ENCODE peak calls at places on chromosomes 1 and 21, in five cellular contexts. J, E, B, C and K are unnamed samples.

GRCh38 chr1:192157067-192157466 is 1.2 kb upstream of the RGS18 start:
- DNase-seq in J (no peak), E (no peak), B (no peak), C (no peak), K (no peak)

GRCh38 chr1:17667641-17668040 is 87.5 kb upstream of the ACTL8 start:
- DNase-seq in J (no peak), E (no peak), B (no peak), C (no peak), K (no peak)

GRCh38 chr1:147287133-147287865 is 44.8 kb downstream of the CHD1L start:
- DNase-seq in J (no peak), E (no peak), B (no peak), C (no peak), K (no peak)

GRCh38 chr1:1989102-1989542 is 14.5 kb downstream of the CFAP74 start:
- DNase-seq in J (peak), E (peak), B (peak), C (peak), K (no peak)

GRCh38 chr1:204396015-204396583 is 15.5 kb downstream of the PPP1R15B start:
- DNase-seq in J (no peak), E (no peak), B (no peak), C (no peak), K (no peak)

GRCh38 chr1:44924835-44925464 is 61.4 kb downstream of the EIF2B3 start:
- DNase-seq in J (no peak), E (no peak), B (no peak), C (no peak), K (no peak)

GRCh38 chr21:46189213-46189958 is 5.1 kb upstream of the SPATC1L start:
- DNase-seq in J (no peak), E (peak), B (no peak), C (no peak), K (no peak)

GRCh38 chr21:15001773-15002647 is 62.8 kb downstream of the NRIP1 start:
- DNase-seq in J (no peak), E (no peak), B (no peak), C (no peak), K (no peak)

GRCh38 chr1:27572679-27573426 is 31.1 kb downstream of the AHDC1 start:
- DNase-seq in J (peak), E (peak), B (peak), C (no peak), K (peak)

GRCh38 chr21:33266050-33266783 is at the start of gene IL10RB:
- DNase-seq in J (peak), E (peak), B (peak), C (peak), K (peak)

GRCh38 chr1:22343456-22344426 is 107.9 kb upstream of the ZBTB40 start:
- DNase-seq in J (no peak), E (no peak), B (no peak), C (no peak), K (no peak)

GRCh38 chr1:115596080-115596795 is 45.5 kb upstream of the VANGL1 start:
- DNase-seq in J (no peak), E (no peak), B (no peak), C (no peak), K (no peak)

GRCh38 chr1:119783354-119784126 is 14.8 kb upstream of the HMGCS2 start:
- DNase-seq in J (no peak), E (no peak), B (no peak), C (no peak), K (no peak)

GRCh38 chr1:93537924-93538323 is 90.0 kb downstream of the FNBP1L start:
- DNase-seq in J (no peak), E (no peak), B (no peak), C (no peak), K (no peak)

GRCh38 chr21:41834926-41835663 is 44.0 kb downstream of the PRDM15 start:
- DNase-seq in J (peak), E (no peak), B (no peak), C (no peak), K (no peak)

GRCh38 chr21:44708213-44708865 is 3.0 kb downstream of the TSPEAR start:
- DNase-seq in J (peak), E (no peak), B (no peak), C (no peak), K (no peak)

GRCh38 chr1:20620005-20620404 is 13.3 kb upstream of the PINK1 start:
- DNase-seq in J (no peak), E (no peak), B (no peak), C (no peak), K (no peak)

GRCh38 chr1:99652881-99653281 is 7.0 kb downstream of the PALMD start:
- DNase-seq in J (no peak), E (no peak), B (no peak), C (no peak), K (no peak)

GRCh38 chr1:62912028-62912638 is 128.2 kb downstream of the ATG4C start:
- DNase-seq in J (no peak), E (no peak), B (no peak), C (no peak), K (no peak)

GRCh38 chr1:201153474-201154388 is 543 bp downstream of the TMEM9 start:
- DNase-seq in J (no peak), E (no peak), B (no peak), C (no peak), K (no peak)

GRCh38 chr1:153534226-153534932 is 1.4 kb downstream of the S100A6 start:
- DNase-seq in J (no peak), E (no peak), B (no peak), C (no peak), K (no peak)

GRCh38 chr1:223748405-223748772 is 36.0 kb downstream of the CAPN2 start:
- DNase-seq in J (peak), E (peak), B (no peak), C (no peak), K (no peak)

GRCh38 chr1:181117648-181118449 is 29.3 kb downstream of the IER5 start:
- DNase-seq in J (no peak), E (no peak), B (no peak), C (no peak), K (no peak)

GRCh38 chr1:3736131-3736561 is 16.1 kb upstream of the CCDC27 start:
- DNase-seq in J (no peak), E (no peak), B (no peak), C (no peak), K (no peak)

GRCh38 chr1:44571712-44572571 is 102.3 kb downstream of the TMEM53 start:
- DNase-seq in J (no peak), E (no peak), B (no peak), C (peak), K (no peak)

GRCh38 chr1:22680736-22681135 is 27.7 kb downstream of the C1QB start:
- DNase-seq in J (no peak), E (no peak), B (no peak), C (no peak), K (no peak)

GRCh38 chr1:172905452-172905851 is 145.3 kb downstream of the TNFSF18 start:
- DNase-seq in J (no peak), E (no peak), B (no peak), C (no peak), K (no peak)

GRCh38 chr1:214476958-214477870 is 74.2 kb downstream of the PTPN14 start:
- DNase-seq in J (no peak), E (no peak), B (no peak), C (no peak), K (no peak)

GRCh38 chr1:25644962-25645361 is 28.4 kb downstream of the MAN1C1 start:
- DNase-seq in J (no peak), E (no peak), B (no peak), C (no peak), K (no peak)

GRCh38 chr1:232553809-232554208 is 76.1 kb downstream of the SIPA1L2 start:
- DNase-seq in J (no peak), E (no peak), B (no peak), C (no peak), K (no peak)

GRCh38 chr1:215453440-215453839 is 113.7 kb upstream of the KCTD3 start:
- DNase-seq in J (no peak), E (no peak), B (no peak), C (no peak), K (no peak)

GRCh38 chr21:14600569-14601308 is 54.6 kb upstream of the SAMSN1 start:
- DNase-seq in J (no peak), E (no peak), B (no peak), C (no peak), K (no peak)

GRCh38 chr1:145786271-145786670 is 37.6 kb downstream of the RNF115 start:
- DNase-seq in J (no peak), E (no peak), B (no peak), C (no peak), K (no peak)

GRCh38 chr1:225881081-225882007 is 836 bp downstream of the TMEM63A start:
- DNase-seq in J (peak), E (peak), B (peak), C (peak), K (peak)

GRCh38 chr1:74245168-74245753 is 10.1 kb downstream of the TNNI3K start:
- DNase-seq in J (no peak), E (no peak), B (no peak), C (no peak), K (no peak)

GRCh38 chr1:96688737-96689136 is 32.8 kb upstream of the PTBP2 start:
- DNase-seq in J (no peak), E (no peak), B (no peak), C (no peak), K (no peak)

GRCh38 chr21:28547795-28548194 is 444.9 kb downstream of the LTN1 start:
- DNase-seq in J (no peak), E (no peak), B (no peak), C (no peak), K (no peak)

DNA sequence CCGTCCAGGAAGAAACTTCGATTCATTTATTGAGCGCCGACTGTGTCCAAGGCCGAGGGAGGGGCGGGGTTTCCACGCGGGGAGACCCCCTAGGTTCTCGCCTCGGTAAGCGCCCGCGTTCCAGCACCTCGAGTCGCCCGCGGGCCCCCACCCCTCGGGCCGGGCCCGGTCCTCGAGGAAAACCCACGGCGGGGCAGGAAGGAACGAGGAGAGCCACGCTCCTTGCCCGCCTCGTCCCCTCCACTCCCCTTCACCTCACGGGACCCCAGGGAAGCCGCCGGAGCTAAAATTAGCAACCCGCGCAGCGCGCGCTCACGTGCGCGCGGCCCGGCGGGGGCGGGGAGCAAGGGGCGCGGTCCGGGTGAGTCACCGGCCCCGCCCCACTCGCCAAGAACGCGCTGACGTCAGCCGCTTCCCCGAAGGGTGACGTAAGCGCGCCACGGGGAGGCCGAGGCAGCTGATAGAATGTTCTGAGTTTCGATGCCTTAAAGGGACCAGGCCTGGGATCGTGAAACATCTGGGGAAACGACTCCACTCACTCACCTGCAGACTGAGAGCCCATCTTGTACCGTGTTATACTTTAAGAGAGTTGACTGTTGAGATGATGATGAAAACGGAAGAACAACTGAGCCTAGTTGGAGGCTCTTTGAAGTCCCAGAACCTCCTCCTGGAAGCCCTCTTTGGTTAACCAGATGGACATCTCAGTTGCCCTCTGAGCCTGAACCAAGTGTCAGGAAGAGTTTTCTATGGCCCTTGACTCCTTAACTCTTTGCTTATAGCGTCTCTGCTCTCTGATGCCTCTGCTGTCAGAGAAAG is 49.7 kb upstream of the ATF3 start:
- DNase-seq in J (peak), E (peak), B (peak), C (peak), K (peak)
- TF ChIP-seq POLR2A in J (peak), E (peak), B (peak), C (peak), K (peak)

DNA sequence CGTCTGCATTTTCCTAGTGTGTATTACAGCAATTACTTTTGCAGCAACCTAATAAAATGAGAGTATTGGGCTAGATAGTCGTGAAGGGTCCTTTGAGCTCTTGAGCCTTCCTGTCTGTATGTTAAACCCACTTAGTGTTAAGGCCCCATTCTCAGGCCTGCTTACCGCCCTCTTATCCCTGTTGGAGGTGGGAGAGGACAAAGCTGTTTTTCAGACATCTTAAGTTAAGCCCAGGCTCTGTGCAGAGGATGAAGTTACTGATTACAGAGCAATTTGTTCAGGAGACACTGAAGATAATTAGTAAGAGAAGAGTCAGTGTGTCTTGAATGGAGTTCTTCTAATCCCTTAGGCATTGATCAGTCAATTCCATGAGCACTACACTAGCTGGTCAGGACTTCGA is 114.6 kb downstream of the UCK2 start:
- DNase-seq in J (no peak), E (no peak), B (no peak), C (no peak), K (no peak)
- H3K27ac ChIP-seq in J (no peak), E (no peak), B (no peak), C (no peak), K (no peak)

GRCh38 chr21:26170471-26171309 is at the start of gene APP:
- DNase-seq in J (peak), E (peak), B (peak), C (peak), K (peak)
- TF ChIP-seq POLR2A in J (peak), E (peak), B (peak), C (peak), K (peak)

DNA sequence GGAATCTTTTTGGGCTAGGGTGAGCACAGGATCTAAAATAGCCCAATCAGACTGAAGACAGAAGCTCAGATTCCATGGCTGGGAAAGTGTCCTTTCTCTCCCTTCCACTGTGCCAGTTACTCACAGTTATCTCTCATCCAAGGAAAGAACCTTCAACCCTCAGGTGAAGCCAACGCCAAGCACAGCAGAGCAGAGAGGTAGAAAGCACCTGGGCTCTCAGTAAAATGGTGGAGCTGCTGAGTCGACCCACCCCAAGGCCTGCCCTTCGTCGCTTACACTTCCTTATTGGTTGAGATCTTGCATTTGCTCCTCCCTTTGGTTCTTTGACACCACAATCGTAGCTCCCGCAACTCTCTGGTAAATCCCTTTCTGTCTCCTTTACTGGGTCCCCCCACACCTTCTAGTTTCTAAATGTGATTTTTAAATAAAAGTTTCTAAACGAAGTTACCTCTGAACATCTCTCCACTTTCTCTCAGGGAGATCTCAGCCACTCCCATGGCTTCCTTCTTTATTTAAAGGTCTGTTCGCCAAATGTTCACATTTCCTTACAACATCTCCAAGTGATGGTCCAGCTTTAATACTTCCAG is 27.5 kb upstream of the SLC30A1 start:
- DNase-seq in J (no peak), E (no peak), B (no peak), C (no peak), K (no peak)
- H3K27ac ChIP-seq in J (no peak), E (peak), B (no peak), C (no peak), K (no peak)

DNA sequence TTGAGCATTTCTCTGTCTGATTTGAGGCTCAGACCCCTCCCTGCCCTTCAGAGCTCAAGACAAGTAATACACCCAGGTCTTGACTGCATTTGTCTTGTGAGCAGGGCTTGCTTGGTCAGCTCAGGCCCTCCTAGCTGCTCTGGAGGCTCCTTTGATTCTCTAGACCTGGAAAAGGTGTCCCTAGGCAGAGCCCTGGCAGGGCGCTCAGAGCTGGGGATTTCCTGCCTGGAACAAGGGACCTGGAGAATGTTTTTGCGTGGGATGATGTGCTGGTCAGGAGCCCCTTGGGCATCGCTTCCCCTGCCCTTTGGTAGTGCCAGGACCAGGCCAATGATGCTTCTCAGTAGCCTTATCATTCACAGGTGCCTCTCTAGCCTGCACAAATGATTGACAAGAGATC is 4.9 kb upstream of the CCDC28B start:
- DNase-seq in J (no peak), E (no peak), B (no peak), C (no peak), K (no peak)
- TF ChIP-seq POLR2A in J (no peak), E (no peak), B (no peak), C (no peak), K (no peak)

GRCh38 chr1:43349594-43350306 is 9.0 kb upstream of the CDC20 start:
- DNase-seq in J (no peak), E (no peak), B (no peak), C (no peak), K (no peak)
- H3K27ac ChIP-seq in J (peak), E (peak), B (peak), C (peak), K (peak)

GRCh38 chr1:10969971-10970332 is 42.5 kb upstream of the TARDBP start:
- DNase-seq in J (no peak), E (no peak), B (no peak), C (no peak), K (no peak)
- TF ChIP-seq POLR2A in J (no peak), E (no peak), B (no peak), C (no peak), K (no peak)

GRCh38 chr1:150487763-150488115 is 520 bp downstream of the TARS2 start:
- DNase-seq in J (peak), E (no peak), B (no peak), C (no peak), K (no peak)
- H3K27ac ChIP-seq in J (no peak), E (peak), B (peak), C (no peak), K (peak)

GRCh38 chr1:16063921-16064320 is 9.5 kb downstream of the FAM131C start:
- DNase-seq in J (no peak), E (no peak), B (no peak), C (no peak), K (no peak)

GRCh38 chr1:16064536-16065196 is 8.8 kb downstream of the FAM131C start:
- DNase-seq in J (no peak), E (no peak), B (no peak), C (peak), K (no peak)

GRCh38 chr1:16063226-16063829 is 10.1 kb downstream of the FAM131C start:
- DNase-seq in J (no peak), E (no peak), B (no peak), C (no peak), K (no peak)

GRCh38 chr1:16065197-16065576 is 8.3 kb downstream of the FAM131C start:
- DNase-seq in J (no peak), E (no peak), B (no peak), C (no peak), K (no peak)

GRCh38 chr1:16061255-16061654 is 12.2 kb downstream of the FAM131C start:
- DNase-seq in J (no peak), E (no peak), B (no peak), C (no peak), K (no peak)
- TF ChIP-seq POLR2A in J (no peak), E (no peak), B (no peak), C (no peak), K (no peak)

DNA sequence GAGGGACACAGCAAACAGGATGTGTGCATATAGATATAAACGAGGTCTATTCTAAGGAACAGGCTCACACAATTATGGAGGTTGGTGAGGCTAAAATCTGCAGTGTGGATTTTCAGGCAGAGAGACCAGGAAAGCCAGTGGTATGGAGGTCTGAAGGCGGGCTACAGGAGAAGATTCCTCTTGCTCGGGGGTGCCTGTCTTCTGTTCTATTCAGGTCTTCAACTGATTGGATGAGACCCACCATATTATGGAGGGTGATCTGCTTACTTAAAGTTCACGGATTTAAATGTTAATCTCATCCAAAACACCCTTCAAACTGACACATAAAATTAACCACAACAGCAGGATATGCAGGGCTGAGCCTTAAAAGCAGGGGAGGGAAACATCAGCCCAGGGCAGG is 238.5 kb downstream of the PTPRU start:
- DNase-seq in J (no peak), E (no peak), B (no peak), C (no peak), K (no peak)
- H3K27ac ChIP-seq in J (no peak), E (peak), B (no peak), C (no peak), K (no peak)